ENCODE peak calls at places on chromosomes 12 and 14, in four cellular contexts. One of them, this sample, is unnamed. For H3K36me3, the result is how much of the 10 kb centered on the place peaks cover.

GRCh38 chr12:93804392-93805179 is 127.4 kb downstream of the CRADD start:
- DNase-seq in GM23248: peak
- DNase-seq in fibroblast of lung: no peak
- DNase-seq in mesendoderm: no peak
- DNase-seq in this sample: no peak

GRCh38 chr14:44369401-44370123 is 137.5 kb downstream of the FSCB start:
- DNase-seq in GM23248: no peak
- DNase-seq in fibroblast of lung: no peak
- DNase-seq in mesendoderm: peak
- DNase-seq in this sample: no peak

GRCh38 chr12:111361073-111361716 is 7.7 kb downstream of the PHETA1 start:
- DNase-seq in GM23248: no peak
- DNase-seq in fibroblast of lung: no peak
- DNase-seq in mesendoderm: no peak
- DNase-seq in this sample: no peak

GRCh38 chr14:93044601-93045000 is 71.1 kb downstream of the ITPK1 start:
- DNase-seq in GM23248: no peak
- DNase-seq in fibroblast of lung: no peak
- DNase-seq in mesendoderm: no peak
- DNase-seq in this sample: no peak

GRCh38 chr14:95104911-95105310 is 52.4 kb downstream of the DICER1 start:
- DNase-seq in GM23248: no peak
- DNase-seq in fibroblast of lung: no peak
- DNase-seq in mesendoderm: no peak
- DNase-seq in this sample: no peak

GRCh38 chr12:6221146-6221545 is 20.9 kb downstream of the CD9 start:
- DNase-seq in GM23248: no peak
- DNase-seq in fibroblast of lung: no peak
- DNase-seq in mesendoderm: no peak
- DNase-seq in this sample: no peak

GRCh38 chr12:78034025-78034424 is 203.3 kb downstream of the NAV3 start:
- DNase-seq in GM23248: peak
- DNase-seq in fibroblast of lung: peak
- DNase-seq in mesendoderm: no peak
- DNase-seq in this sample: no peak

GRCh38 chr14:73744175-73744867 is 30.1 kb upstream of the PNMA1 start:
- DNase-seq in GM23248: no peak
- DNase-seq in fibroblast of lung: no peak
- DNase-seq in mesendoderm: no peak
- DNase-seq in this sample: no peak

GRCh38 chr12:119679490-119679889 is 11.6 kb downstream of the PRKAB1 start:
- DNase-seq in GM23248: no peak
- DNase-seq in fibroblast of lung: no peak
- DNase-seq in mesendoderm: no peak
- DNase-seq in this sample: no peak

DNA sequence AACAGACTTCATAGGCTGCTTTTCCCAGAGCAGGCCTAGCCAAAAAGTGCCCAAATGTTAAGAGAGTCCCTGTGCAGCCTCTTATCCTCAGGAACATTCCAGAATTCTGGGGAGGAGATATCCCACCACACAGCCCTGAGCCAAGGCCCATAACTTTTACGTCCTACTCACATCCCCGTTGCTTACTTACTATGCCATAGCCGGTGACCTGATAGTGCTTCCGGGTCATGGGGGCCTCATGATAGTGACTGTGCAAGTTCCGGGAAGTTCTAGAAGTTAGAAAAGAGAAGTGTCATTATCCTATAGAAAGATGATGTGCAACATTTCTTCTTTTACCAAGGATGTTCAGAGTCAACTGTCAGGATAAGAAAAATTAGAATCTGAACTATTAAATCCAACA is 15.5 kb upstream of the NGB start:
- DNase-seq in GM23248: no peak
- DNase-seq in fibroblast of lung: no peak
- DNase-seq in mesendoderm: no peak
- DNase-seq in this sample: no peak
- H3K36me3 ChIP-seq in GM23248: under half
- H3K36me3 ChIP-seq in fibroblast of lung: under half
- H3K36me3 ChIP-seq in mesendoderm: under half
- H3K36me3 ChIP-seq in this sample: half or more

GRCh38 chr14:65170768-65171251 is 68.5 kb upstream of the MAX start:
- DNase-seq in GM23248: peak
- DNase-seq in fibroblast of lung: peak
- DNase-seq in mesendoderm: peak
- DNase-seq in this sample: peak

GRCh38 chr14:65168840-65169239 is 66.5 kb upstream of the MAX start:
- DNase-seq in GM23248: peak
- DNase-seq in fibroblast of lung: peak
- DNase-seq in mesendoderm: peak
- DNase-seq in this sample: no peak

GRCh38 chr14:65169351-65169750 is 67.0 kb upstream of the MAX start:
- DNase-seq in GM23248: peak
- DNase-seq in fibroblast of lung: peak
- DNase-seq in mesendoderm: no peak
- DNase-seq in this sample: no peak

GRCh38 chr14:65167072-65167645 is 64.8 kb upstream of the MAX start:
- DNase-seq in GM23248: peak
- DNase-seq in fibroblast of lung: no peak
- DNase-seq in mesendoderm: peak
- DNase-seq in this sample: no peak

DNA sequence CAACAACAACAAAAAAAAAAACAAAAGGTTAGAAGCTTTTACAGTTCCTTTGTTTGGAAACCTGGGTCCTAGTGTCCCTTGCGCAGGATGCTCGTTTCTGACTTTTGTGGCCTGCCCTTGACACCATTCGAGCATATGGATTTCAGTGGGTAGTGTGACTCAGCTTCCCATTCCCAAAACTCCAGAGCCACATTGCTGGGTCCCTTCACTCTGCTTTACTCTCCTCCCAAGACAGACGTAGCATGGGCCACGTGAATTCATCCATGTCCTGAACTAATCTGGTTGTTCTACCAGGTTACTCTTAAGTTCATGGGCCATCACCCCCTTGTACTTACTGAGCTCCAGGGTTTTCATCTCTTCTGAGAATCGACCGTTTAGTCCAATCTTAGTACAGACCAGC is 68.0 kb upstream of the MAX start:
- DNase-seq in GM23248: no peak
- DNase-seq in fibroblast of lung: no peak
- DNase-seq in mesendoderm: no peak
- DNase-seq in this sample: no peak
- H3K36me3 ChIP-seq in GM23248: under half
- H3K36me3 ChIP-seq in fibroblast of lung: under half
- H3K36me3 ChIP-seq in mesendoderm: under half
- H3K36me3 ChIP-seq in this sample: under half

DNA sequence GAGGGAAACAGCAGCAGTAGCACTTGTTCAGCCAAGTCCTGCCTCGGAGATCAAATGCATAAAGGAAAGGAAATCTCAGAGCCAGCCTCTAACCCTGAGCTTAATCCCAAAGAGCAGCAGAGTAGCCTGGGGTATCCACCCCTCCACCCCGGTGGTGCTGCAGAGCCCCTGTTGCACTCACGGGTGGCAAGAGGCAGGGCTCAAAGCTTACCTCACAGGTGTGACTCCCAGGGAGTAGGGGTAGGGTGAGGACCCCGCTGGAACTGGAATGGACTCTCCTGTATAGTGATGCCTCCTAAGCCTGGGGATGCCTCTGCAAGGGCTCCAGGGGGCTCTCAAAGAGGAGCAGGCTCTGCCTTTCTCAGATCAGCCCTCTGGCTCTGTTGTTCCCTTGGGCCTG is 211.1 kb downstream of the CACNA1C start:
- DNase-seq in GM23248: no peak
- DNase-seq in fibroblast of lung: no peak
- DNase-seq in mesendoderm: no peak
- DNase-seq in this sample: no peak
- H3K36me3 ChIP-seq in GM23248: under half
- H3K36me3 ChIP-seq in fibroblast of lung: under half
- H3K36me3 ChIP-seq in mesendoderm: under half
- H3K36me3 ChIP-seq in this sample: under half

DNA sequence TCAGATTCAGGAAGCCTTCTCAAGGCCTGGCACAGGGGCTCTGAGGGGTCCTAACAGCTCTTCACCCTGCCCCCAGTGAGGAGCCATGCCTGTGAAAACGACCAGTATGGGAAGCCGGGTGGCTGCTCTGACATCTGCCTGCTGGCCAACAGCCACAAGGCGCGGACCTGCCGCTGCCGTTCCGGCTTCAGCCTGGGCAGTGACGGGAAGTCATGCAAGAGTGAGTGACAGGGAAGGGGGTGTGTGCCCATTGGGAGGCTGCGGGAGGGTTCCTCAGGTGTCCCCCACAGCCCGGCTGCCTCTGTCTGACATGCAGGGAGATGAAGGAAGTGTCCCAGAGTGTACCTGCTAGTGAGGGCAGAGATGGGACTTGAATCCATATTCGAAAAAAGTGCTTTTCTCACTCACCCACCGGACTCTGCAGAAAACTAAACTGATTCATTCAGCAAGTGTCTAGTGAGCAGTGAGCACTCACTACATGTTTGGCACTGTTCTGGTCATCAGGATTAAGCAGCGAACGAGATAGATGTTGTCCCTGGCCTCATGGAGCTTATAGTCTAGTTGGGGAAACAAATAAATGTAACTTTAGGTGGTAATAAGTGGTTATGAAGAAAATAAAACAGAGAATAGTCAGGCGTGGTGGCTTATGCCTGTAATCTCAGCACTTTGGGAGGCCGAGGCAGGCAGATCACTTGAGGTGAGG is 9.4 kb upstream of the LRP1-AS start:
- DNase-seq in GM23248: no peak
- DNase-seq in fibroblast of lung: no peak
- DNase-seq in mesendoderm: no peak
- DNase-seq in this sample: no peak
- H3K36me3 ChIP-seq in GM23248: half or more
- H3K36me3 ChIP-seq in fibroblast of lung: half or more
- H3K36me3 ChIP-seq in mesendoderm: under half
- H3K36me3 ChIP-seq in this sample: under half

GRCh38 chr12:122085571-122085970 is 7.0 kb downstream of the MLXIP start:
- DNase-seq in GM23248: no peak
- DNase-seq in fibroblast of lung: no peak
- DNase-seq in mesendoderm: no peak
- DNase-seq in this sample: no peak
- H3K36me3 ChIP-seq in GM23248: under half
- H3K36me3 ChIP-seq in fibroblast of lung: under half
- H3K36me3 ChIP-seq in mesendoderm: under half
- H3K36me3 ChIP-seq in this sample: under half

DNA sequence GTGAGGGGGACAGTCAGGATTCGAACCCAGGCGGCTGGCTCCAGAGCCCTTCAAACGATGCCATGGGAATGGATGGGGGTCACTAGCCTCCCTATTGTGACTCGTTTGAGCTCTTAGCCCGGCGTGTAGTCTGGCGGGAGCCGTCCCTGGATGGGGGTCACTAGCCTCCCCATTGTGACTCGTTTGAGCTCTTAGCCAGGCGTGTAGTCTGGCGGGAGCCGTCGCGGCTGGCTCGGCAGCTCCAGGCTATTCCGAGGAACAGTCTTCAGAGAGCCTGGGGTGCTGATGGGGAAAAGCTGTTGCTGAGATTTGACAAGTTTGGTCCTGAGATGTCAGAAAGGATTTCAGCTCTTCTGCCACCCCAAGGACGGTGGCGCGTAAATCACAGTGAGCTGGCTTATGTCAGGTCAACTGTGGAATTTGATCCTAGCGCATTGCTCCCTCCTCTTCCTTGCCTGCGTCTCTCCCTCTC is 58.3 kb downstream of the CALM1 start:
- DNase-seq in GM23248: no peak
- DNase-seq in fibroblast of lung: no peak
- DNase-seq in mesendoderm: no peak
- DNase-seq in this sample: no peak
- H3K36me3 ChIP-seq in GM23248: under half
- H3K36me3 ChIP-seq in fibroblast of lung: under half
- H3K36me3 ChIP-seq in mesendoderm: under half
- H3K36me3 ChIP-seq in this sample: under half

DNA sequence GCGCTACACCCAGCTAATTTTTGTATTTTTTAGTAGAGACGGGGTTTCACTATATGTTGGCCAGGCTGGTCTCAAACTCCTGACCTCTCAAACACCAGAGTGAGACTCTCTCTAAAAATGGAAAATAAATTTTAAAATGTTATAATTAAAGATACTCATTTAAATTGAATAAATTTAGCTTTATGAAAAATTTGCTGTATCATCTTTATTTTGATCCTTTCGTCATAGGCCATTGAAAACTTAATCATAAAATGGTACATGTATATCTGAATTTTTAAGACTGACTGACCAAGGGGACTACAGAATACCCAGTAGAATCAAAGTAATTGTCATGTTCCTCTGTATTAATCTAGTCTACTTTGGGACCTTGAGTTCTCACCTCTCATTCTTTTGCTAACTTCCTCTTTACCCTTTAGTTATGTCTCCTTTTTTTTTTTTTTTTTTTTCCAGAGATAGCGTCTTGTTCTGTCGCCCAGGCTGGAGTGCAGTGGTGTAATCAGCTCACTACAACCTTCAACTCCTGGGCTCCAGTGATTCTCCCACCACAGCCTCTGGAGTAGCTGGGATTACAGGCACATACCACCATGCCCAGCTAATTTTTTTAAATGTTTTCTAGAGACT is 9.5 kb downstream of the RAB5B start:
- DNase-seq in GM23248: no peak
- DNase-seq in fibroblast of lung: no peak
- DNase-seq in mesendoderm: no peak
- DNase-seq in this sample: no peak
- H3K36me3 ChIP-seq in GM23248: under half
- H3K36me3 ChIP-seq in fibroblast of lung: under half
- H3K36me3 ChIP-seq in mesendoderm: under half
- H3K36me3 ChIP-seq in this sample: under half

GRCh38 chr14:21256539-21257394 is 12.5 kb downstream of the HNRNPC start:
- DNase-seq in GM23248: no peak
- DNase-seq in fibroblast of lung: no peak
- DNase-seq in mesendoderm: no peak
- DNase-seq in this sample: no peak
- H3K36me3 ChIP-seq in GM23248: half or more
- H3K36me3 ChIP-seq in fibroblast of lung: under half
- H3K36me3 ChIP-seq in mesendoderm: under half
- H3K36me3 ChIP-seq in this sample: under half

GRCh38 chr12:113270709-113271009 is 49.4 kb downstream of the TPCN1 start:
- DNase-seq in GM23248: no peak
- DNase-seq in fibroblast of lung: no peak
- DNase-seq in mesendoderm: no peak
- DNase-seq in this sample: no peak
- H3K36me3 ChIP-seq in GM23248: under half
- H3K36me3 ChIP-seq in fibroblast of lung: under half
- H3K36me3 ChIP-seq in mesendoderm: under half
- H3K36me3 ChIP-seq in this sample: half or more

This sample was measured in thyroid gland.